ENCODE peak calls at places on chromosome 15, in nine cellular contexts. X is Calu3, Z is HCT116, G is cardiac fibroblast, Y is psoas muscle, J is NCI-H1417, Q is NT2/D1, U is GM12892, M is ascending aorta. B is an unnamed sample.

GRCh38 chr15:55778932-55779331 is 36.0 kb upstream of the PRTG start:
- DNase-seq in X (no peak), Y (no peak), M (no peak), U (no peak), Q (no peak), Z (no peak), G (no peak), J (no peak), B (no peak)

GRCh38 chr15:72319360-72319984 is 485 bp downstream of the CELF6 start:
- DNase-seq in Z (no peak), M (no peak), J (no peak), X (peak), G (peak), Y (peak), U (peak), Q (peak), B (peak)

GRCh38 chr15:58676766-58677165 is 72.7 kb downstream of the ADAM10 start:
- DNase-seq in Z (no peak), Q (no peak), Y (no peak), J (no peak), U (no peak), X (no peak), M (no peak), G (no peak), B (no peak)

GRCh38 chr15:45341775-45342174 is 36.6 kb downstream of the GATM start:
- DNase-seq in G (no peak), X (no peak), U (no peak), Z (no peak), J (no peak), M (no peak), Q (no peak), Y (no peak), B (no peak)

GRCh38 chr15:56207711-56208110 is 36.0 kb downstream of the RFX7 start:
- DNase-seq in U (no peak), G (no peak), J (no peak), Y (no peak), X (no peak), Z (no peak), M (no peak), Q (no peak), B (no peak)

GRCh38 chr15:74235962-74236361 is at the start of gene CCDC33:
- DNase-seq in M (no peak), J (peak), Z (no peak), G (no peak), Q (no peak), Y (no peak), U (peak), X (peak), B (no peak)

GRCh38 chr15:39499701-39500100 is 81.2 kb upstream of the THBS1 start:
- DNase-seq in G (no peak), J (no peak), M (no peak), U (no peak), X (no peak), Z (no peak), Q (no peak), Y (no peak), B (no peak)

GRCh38 chr15:51172190-51172589 is 77.5 kb upstream of the TNFAIP8L3 start:
- DNase-seq in J (no peak), G (peak), Q (no peak), U (no peak), M (no peak), Y (no peak), Z (no peak), X (no peak), B (peak)

GRCh38 chr15:51731549-51732267 is 5.7 kb downstream of the LYSMD2 start:
- DNase-seq in Q (no peak), Y (no peak), M (no peak), J (no peak), Z (no peak), G (peak), U (no peak), X (peak), B (peak)